ENCODE peak calls at places on chromosomes 6 and 20, in nine cellular contexts. V, J, E, T, R, O, I, H and D are unnamed samples.

GRCh38 chr6:129624488-129624887 is 85.5 kb downstream of the ARHGAP18 start:
- DNase-seq in V (no peak), J (no peak), E (no peak), T (no peak), R (no peak), O (no peak), I (no peak), H (no peak), D (no peak)

GRCh38 chr6:67880939-67881705 is 754.0 kb upstream of the ADGRB3 start:
- DNase-seq in V (no peak), J (no peak), E (peak; percentile 81), T (no peak), R (no peak), O (no peak), I (no peak), H (no peak), D (no peak)

GRCh38 chr20:4681971-4682370 is 39.7 kb upstream of the PRND start:
- DNase-seq in V (no peak), J (no peak), E (no peak), T (no peak), R (peak; percentile 33), O (no peak), I (no peak), H (no peak), D (no peak)

GRCh38 chr6:142902636-142903053 is 42.3 kb downstream of the HIVEP2 start:
- DNase-seq in V (peak; percentile 67), J (peak; percentile 81), E (peak; percentile 40), T (peak; percentile 77), R (no peak), O (peak; percentile 56), I (peak; percentile 67), H (no peak), D (peak; percentile 62)

GRCh38 chr20:56483970-56484369 is 15.5 kb downstream of the RTF2 start:
- DNase-seq in V (no peak), J (no peak), E (no peak), T (peak; percentile 23), R (no peak), O (no peak), I (no peak), H (no peak), D (no peak)

GRCh38 chr6:32081168-32081624 is 27.9 kb downstream of the TNXB start:
- DNase-seq in V (peak; percentile 91), J (no peak), E (peak; percentile 61), T (no peak), R (peak; percentile 90), O (peak; percentile 50), I (peak; percentile 41), H (peak; percentile 89), D (peak; percentile 43)

GRCh38 chr6:3296113-3296512 is 37.4 kb downstream of the PSMG4 start:
- DNase-seq in V (no peak), J (no peak), E (no peak), T (no peak), R (no peak), O (no peak), I (no peak), H (no peak), D (no peak)

GRCh38 chr6:85015396-85015990 is 251.1 kb upstream of the TBX18 start:
- DNase-seq in V (peak; percentile 15), J (no peak), E (peak; percentile 75), T (no peak), R (peak; percentile 34), O (peak; percentile 52), I (peak; percentile 8), H (peak; percentile 66), D (peak; percentile 30)

GRCh38 chr6:22099241-22099640 is 197.6 kb downstream of the PRL start:
- DNase-seq in V (no peak), J (no peak), E (no peak), T (no peak), R (no peak), O (no peak), I (no peak), H (no peak), D (no peak)

GRCh38 chr20:53934421-53935352 is 135.7 kb downstream of the BCAS1 start:
- DNase-seq in V (peak; percentile 64), J (peak; percentile 30), E (peak; percentile 87), T (peak; percentile 60), R (no peak), O (no peak), I (no peak), H (no peak), D (no peak)

GRCh38 chr20:57479196-57479595 is 45.7 kb downstream of the CTCFL start:
- DNase-seq in V (no peak), J (no peak), E (no peak), T (no peak), R (no peak), O (no peak), I (no peak), H (peak; percentile 16), D (no peak)

GRCh38 chr6:129369737-129370136 is 340.2 kb downstream of the ARHGAP18 start:
- DNase-seq in V (peak; percentile 13), J (no peak), E (no peak), T (no peak), R (no peak), O (no peak), I (no peak), H (no peak), D (no peak)

DNA sequence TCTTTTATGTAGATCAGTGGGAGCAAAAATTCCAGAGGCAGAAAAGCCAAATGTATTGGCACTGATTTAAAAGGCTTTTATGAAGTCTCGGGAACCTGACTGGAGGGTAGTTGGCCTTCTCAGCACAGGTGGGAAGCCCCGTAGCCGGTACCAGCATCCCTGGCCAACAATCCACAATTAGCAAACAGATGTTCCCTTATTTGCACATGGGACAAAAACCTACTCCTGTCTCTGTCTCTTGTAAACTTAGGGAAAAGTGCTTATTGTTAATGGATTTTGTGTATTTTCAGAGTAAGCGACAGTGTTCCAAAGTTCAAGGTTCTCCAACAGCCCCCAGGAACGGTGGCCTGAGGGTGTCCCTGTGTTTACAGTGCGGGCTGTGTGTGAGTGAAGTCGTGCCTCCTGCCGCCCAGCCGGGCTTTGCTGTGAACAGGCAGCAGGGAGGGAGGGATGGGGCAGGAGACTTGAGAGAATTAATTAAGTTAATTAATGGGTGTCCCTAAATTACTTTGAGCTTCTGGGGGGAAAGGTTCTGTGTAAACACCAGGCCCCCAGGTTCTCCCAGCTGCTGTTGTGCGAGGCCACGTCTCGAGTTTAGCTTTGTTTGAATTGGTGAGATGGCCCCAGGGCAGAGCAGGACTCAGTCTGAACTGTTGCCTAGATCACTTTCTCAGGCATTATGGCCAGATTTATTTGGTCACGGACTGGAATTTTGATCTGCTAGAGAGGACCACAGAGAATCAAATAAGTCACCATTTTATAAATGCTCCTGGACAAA is 3.9 kb downstream of the SYNJ2 start:
- DNase-seq in V (no peak), J (no peak), E (no peak), T (no peak), R (peak; percentile 6), O (no peak), I (no peak), H (no peak), D (no peak)
- H3K4me1 ChIP-seq in V (peaks cover 11% of the 10 kb centered on the region), J (peaks cover 66% of the 10 kb centered on the region), E (peaks cover 29% of the 10 kb centered on the region), T (peaks cover 10% of the 10 kb centered on the region), R (peaks cover 10% of the 10 kb centered on the region), O (peaks cover 11% of the 10 kb centered on the region), I (peaks cover 67% of the 10 kb centered on the region), H (peaks cover 37% of the 10 kb centered on the region), D (peaks cover 21% of the 10 kb centered on the region)

DNA sequence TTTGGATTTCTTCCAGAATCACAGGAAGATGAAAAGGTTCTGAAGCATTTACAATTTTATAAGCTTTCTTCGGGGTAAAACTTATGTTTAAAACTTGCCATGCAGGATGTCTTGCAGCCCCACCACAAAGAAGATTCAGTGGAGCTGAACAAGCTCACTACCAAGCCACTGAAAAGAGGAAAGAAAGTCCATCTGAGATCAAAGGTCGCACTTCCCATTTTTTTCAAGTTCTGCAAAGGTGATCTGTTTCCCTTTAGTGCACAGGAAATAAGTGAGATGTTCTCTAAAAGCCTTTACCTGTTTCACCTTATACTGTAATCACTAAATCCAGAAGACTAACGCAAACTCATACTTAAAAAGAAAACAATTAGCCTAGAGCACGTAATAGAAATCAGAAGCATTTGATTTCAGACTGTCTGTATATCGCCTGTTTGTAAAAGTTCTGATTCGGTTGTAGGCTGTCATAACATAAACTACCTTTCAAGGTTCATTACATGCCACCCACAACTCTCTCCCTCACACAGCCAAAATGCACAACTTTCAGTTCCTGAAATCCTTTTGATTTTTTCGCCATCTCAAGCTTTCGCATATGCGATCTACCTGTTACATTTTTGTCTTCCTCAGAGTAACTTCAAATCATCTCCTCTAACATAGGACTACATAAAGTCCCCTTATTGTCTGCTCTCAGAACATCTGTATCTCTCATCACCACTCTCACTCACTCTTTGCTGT is 1.8 kb downstream of the ECHDC1 start:
- DNase-seq in V (no peak), J (no peak), E (no peak), T (peak; percentile 26), R (no peak), O (no peak), I (no peak), H (no peak), D (no peak)
- H3K4me1 ChIP-seq in V (peaks cover 10% of the 10 kb centered on the region), J (peaks cover 41% of the 10 kb centered on the region), E (peaks cover 20% of the 10 kb centered on the region), T (peaks cover 12% of the 10 kb centered on the region), R (no peaks in the 10 kb centered on the region), O (peaks cover 17% of the 10 kb centered on the region), I (peaks cover 46% of the 10 kb centered on the region), H (peaks cover 16% of the 10 kb centered on the region), D (peaks cover 31% of the 10 kb centered on the region)

DNA sequence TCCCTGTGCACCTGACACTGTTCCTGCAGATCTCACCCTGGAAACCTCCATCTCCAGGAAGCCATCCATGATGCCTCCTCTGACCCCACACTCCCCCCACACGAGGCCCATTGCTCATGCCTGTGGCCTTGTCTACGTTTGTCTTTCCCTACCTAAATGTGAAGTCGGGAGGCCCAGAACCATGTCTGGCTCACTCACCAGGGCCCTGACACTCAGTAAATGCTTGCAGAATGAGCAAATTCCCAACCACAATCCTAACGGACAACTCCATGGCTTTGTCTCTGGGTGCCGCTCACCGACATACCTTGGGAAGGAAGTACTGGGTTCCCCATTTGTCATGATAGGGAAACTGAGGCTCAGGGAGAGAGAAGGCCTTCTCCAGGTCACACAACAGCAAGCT is 7.3 kb downstream of the PEDS1 start:
- DNase-seq in V (no peak), J (no peak), E (no peak), T (no peak), R (no peak), O (no peak), I (no peak), H (no peak), D (no peak)
- H3K4me1 ChIP-seq in V (no peaks in the 10 kb centered on the region), J (peaks cover 43% of the 10 kb centered on the region), E (peaks cover 20% of the 10 kb centered on the region), T (peaks cover 12% of the 10 kb centered on the region), R (peaks cover 5% of the 10 kb centered on the region), O (no peaks in the 10 kb centered on the region), I (peaks cover 51% of the 10 kb centered on the region), H (peaks cover 20% of the 10 kb centered on the region), D (peaks cover 27% of the 10 kb centered on the region)

DNA sequence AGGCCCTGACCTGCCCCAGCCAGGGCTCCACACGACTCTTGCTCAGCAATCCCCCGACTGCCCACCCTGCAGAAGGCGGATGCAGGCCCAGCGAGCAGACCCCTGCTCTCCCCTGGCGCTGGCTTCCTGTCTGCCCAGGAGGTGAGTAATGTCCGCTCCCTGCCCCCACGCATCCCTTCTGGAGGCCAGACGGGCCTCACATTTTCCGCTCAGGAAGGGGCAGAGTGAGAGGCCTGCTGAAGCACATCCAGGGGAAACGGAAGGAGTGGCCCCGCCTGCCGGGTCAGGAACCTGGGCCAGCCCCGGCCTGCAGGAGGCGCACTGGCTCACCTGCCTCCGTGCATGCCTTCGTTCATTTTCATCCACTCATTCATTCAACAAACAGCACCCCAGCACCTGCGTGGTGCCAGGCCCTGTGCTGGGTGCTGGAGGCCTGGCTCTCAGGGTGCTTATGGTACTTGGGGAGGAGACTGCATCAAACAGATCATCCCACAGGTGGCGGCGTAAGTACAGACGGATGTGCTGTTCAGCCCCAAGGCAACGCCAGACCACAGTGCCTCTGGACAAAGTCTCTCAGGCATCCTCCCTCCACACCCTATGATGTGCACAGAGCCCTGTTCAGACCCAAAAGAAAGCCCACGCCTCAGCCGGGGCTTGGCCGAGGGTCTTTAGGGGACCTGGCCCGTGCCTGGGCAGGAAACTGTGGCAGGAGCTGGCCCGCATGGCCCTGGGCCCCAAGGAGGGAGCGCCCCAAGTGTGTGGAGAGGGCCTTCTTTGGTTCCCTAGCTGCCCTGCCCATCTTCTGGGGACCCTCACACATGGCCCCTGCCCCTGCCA is 112.1 kb downstream of the ASXL1 start:
- DNase-seq in V (no peak), J (no peak), E (peak; percentile 57), T (no peak), R (no peak), O (peak; percentile 54), I (peak; percentile 53), H (no peak), D (peak; percentile 64)
- H3K4me1 ChIP-seq in V (peaks cover 18% of the 10 kb centered on the region), J (peaks cover 1% of the 10 kb centered on the region), E (peaks cover 19% of the 10 kb centered on the region), T (peaks cover 25% of the 10 kb centered on the region), R (peaks cover 26% of the 10 kb centered on the region), O (no peaks in the 10 kb centered on the region), I (peaks cover 98% of the 10 kb centered on the region), H (peaks cover 8% of the 10 kb centered on the region), D (peaks cover 87% of the 10 kb centered on the region)